ENCODE peak calls at places on chromosome 9, in nine cellular contexts. X is WERI-Rb-1; B is neural progenitor cell; I is kidney; A is astrocyte; J is breast epithelium; V is ovary; E is CD8-positive, alpha-beta memory T cell; F is Peyer's patch. R is an unnamed sample.

GRCh38 chr9:23044549-23044948 is 597.9 kb downstream of the DMRTA1 start:
- DNase-seq in X (no peak), I (no peak), V (no peak), E (no peak), B (no peak), F (no peak), J (no peak), A (no peak), R (peak)

GRCh38 chr9:123724211-123724831 is 205.6 kb downstream of the DENND1A start:
- DNase-seq in X (peak), E (no peak), J (no peak), V (no peak), A (no peak), B (no peak), I (no peak), F (no peak), R (peak)

GRCh38 chr9:116546711-116547581 is 140.2 kb upstream of the TRIM32 start:
- DNase-seq in E (no peak), A (peak), X (no peak), V (no peak), I (no peak), F (peak), B (no peak), J (no peak), R (no peak)

GRCh38 chr9:31700252-31701045 is 684.0 kb upstream of the ACO1 start:
- DNase-seq in I (no peak), F (no peak), E (no peak), J (no peak), B (no peak), V (no peak), A (no peak), X (no peak), R (no peak)

GRCh38 chr9:130911254-130912049 is 14.8 kb upstream of the QRFP start:
- DNase-seq in F (no peak), B (no peak), X (no peak), I (no peak), A (no peak), V (no peak), E (no peak), J (no peak), R (no peak)

GRCh38 chr9:126804696-126805545 is at the start of gene ZBTB43:
- DNase-seq in E (peak), A (peak), J (peak), I (peak), B (peak), X (peak), F (peak), V (peak), R (peak)

GRCh38 chr9:79195904-79196303 is 375.9 kb upstream of the TLE4 start:
- DNase-seq in B (no peak), A (peak), J (no peak), F (no peak), X (no peak), I (no peak), V (no peak), E (no peak), R (no peak)

GRCh38 chr9:84808416-84808815 is 138.9 kb downstream of the NTRK2 start:
- DNase-seq in I (no peak), A (no peak), X (no peak), J (no peak), V (no peak), B (no peak), F (no peak), E (no peak), R (no peak)

GRCh38 chr9:134559013-134559412 is 82.6 kb upstream of the COL5A1 start:
- DNase-seq in I (peak), X (no peak), V (no peak), F (peak), A (no peak), J (peak), E (no peak), B (no peak), R (no peak)

GRCh38 chr9:129225815-129226214 is 47.8 kb upstream of the IER5L start:
- DNase-seq in F (peak), B (peak), V (peak), E (peak), J (no peak), X (no peak), A (peak), I (peak), R (peak)

GRCh38 chr9:95124582-95125359 is 192.7 kb downstream of the FANCC start:
- DNase-seq in A (no peak), F (no peak), I (no peak), X (peak), E (no peak), B (peak), V (no peak), J (no peak), R (no peak)

GRCh38 chr9:134024828-134025605 is at the start of gene BRD3OS:
- DNase-seq in V (peak), I (peak), J (peak), X (peak), F (peak), E (peak), B (peak), A (peak), R (peak)

GRCh38 chr9:104810421-104811339 is 46.8 kb downstream of the NIPSNAP3B start:
- DNase-seq in F (no peak), J (no peak), A (peak), I (peak), X (no peak), V (no peak), E (no peak), B (no peak), R (no peak)

GRCh38 chr9:134552349-134552990 is 89.1 kb upstream of the COL5A1 start:
- DNase-seq in B (no peak), X (no peak), I (peak), E (no peak), A (no peak), V (no peak), J (no peak), F (no peak), R (no peak)

GRCh38 chr9:38278931-38279532 is 113.5 kb upstream of the ALDH1B1 start:
- DNase-seq in J (no peak), X (no peak), I (no peak), B (no peak), F (no peak), E (no peak), V (no peak), A (no peak), R (no peak)

GRCh38 chr9:134662143-134662876 is 20.7 kb downstream of the COL5A1 start:
- DNase-seq in F (no peak), A (peak), E (no peak), J (no peak), I (peak), V (peak), X (no peak), B (no peak), R (no peak)

GRCh38 chr9:90842984-90843383 is 41.4 kb downstream of the SYK start:
- DNase-seq in J (no peak), A (no peak), I (no peak), X (no peak), V (no peak), B (no peak), F (peak), E (no peak), R (no peak)

GRCh38 chr9:128420651-128421473 is at the start of gene CERCAM:
- DNase-seq in I (peak), X (peak), B (peak), E (peak), J (no peak), F (peak), V (peak), A (no peak), R (peak)

GRCh38 chr9:16337322-16338029 is 533.0 kb downstream of the BNC2 start:
- DNase-seq in X (no peak), B (no peak), J (no peak), I (no peak), A (peak), E (no peak), V (no peak), F (peak), R (peak)

GRCh38 chr9:37943329-37944265 is 39.7 kb upstream of the SLC25A51 start:
- DNase-seq in J (no peak), E (no peak), I (no peak), V (peak), A (peak), X (no peak), B (no peak), F (no peak), R (peak)

GRCh38 chr9:113427629-113428028 is 17.1 kb downstream of the C9orf43 start:
- DNase-seq in V (no peak), J (no peak), E (no peak), X (no peak), B (no peak), F (no peak), A (no peak), I (no peak), R (no peak)

GRCh38 chr9:131491001-131491710 is 11.6 kb upstream of the POMT1 start:
- DNase-seq in V (no peak), F (no peak), J (no peak), B (no peak), A (no peak), I (no peak), E (no peak), X (no peak), R (no peak)

GRCh38 chr9:89984214-89984613 is 379.4 kb downstream of the GADD45G start:
- DNase-seq in I (no peak), B (no peak), E (no peak), F (no peak), J (no peak), A (peak), V (no peak), X (no peak), R (no peak)

GRCh38 chr9:117784996-117785395 is 80.8 kb downstream of the TLR4 start:
- DNase-seq in A (no peak), X (peak), I (no peak), F (no peak), V (no peak), B (no peak), E (no peak), J (no peak), R (no peak)

GRCh38 chr9:133955821-133956411 is 36.2 kb downstream of the VAV2 start:
- DNase-seq in E (no peak), F (peak), A (peak), B (peak), J (no peak), V (peak), X (peak), I (peak), R (peak)

GRCh38 chr9:15101046-15101445 is 190.8 kb upstream of the FREM1 start:
- DNase-seq in E (no peak), X (no peak), B (no peak), V (no peak), J (no peak), A (no peak), I (no peak), F (no peak), R (no peak)

GRCh38 chr9:90835206-90835605 is 33.6 kb downstream of the SYK start:
- DNase-seq in I (no peak), E (no peak), V (no peak), A (no peak), X (no peak), B (no peak), J (no peak), F (peak), R (no peak)

GRCh38 chr9:93513606-93514005 is 60.2 kb upstream of the FAM120AOS start:
- DNase-seq in V (no peak), X (no peak), A (no peak), J (no peak), F (no peak), B (no peak), I (no peak), E (no peak), R (no peak)
- H3K27ac ChIP-seq in V (no peak), X (no peak), A (no peak), J (no peak), F (no peak), B (no peak), I (no peak), E (no peak), R (no peak)

DNA sequence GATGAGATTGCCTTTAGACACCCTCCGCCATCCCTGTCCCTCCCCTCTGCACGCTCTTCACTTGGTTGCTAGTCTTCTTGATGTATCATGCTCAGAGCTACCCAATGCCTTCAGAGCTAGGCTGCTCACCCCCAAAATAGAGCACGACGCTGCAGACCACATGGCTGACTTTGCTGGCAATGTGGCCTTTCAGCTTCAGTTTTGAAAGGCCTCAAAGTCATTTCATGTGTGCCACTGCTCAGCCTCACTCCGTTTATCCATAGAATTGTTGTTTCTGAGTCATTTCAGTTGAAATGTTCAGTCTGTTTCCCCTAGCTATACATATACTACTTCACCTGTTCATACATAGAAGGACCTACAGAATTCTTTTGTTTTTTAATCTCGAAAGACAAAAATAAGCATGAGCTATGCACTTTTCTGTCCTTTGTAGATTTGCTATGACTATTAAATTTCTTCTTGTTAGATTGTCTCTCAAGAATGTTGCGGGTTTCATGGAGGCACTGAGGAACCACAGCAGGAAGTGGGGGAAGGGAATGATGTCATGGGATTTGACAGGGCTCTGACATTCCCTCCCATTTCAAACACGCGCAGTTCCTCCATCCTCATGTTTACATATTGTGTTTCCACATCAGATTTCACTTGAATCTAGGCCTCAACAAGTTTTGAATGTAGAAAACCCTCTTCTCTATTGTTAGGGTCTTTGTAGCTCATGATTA is 154.7 kb downstream of the PALM2AKAP2 start:
- DNase-seq in A (peak), X (no peak), J (no peak), V (no peak), I (no peak), F (no peak), E (no peak), B (no peak), R (no peak)
- H3K4me3 ChIP-seq in A (no peak), X (no peak), J (no peak), V (no peak), I (no peak), F (no peak), E (no peak), B (no peak), R (no peak)

GRCh38 chr9:70406446-70406862 is 8.0 kb downstream of the KLF9 start:
- DNase-seq in I (no peak), E (peak), B (peak), J (no peak), V (peak), A (peak), X (no peak), F (peak), R (no peak)
- H3K27ac ChIP-seq in I (peak), E (no peak), B (no peak), J (peak), V (peak), A (peak), X (no peak), F (peak), R (peak)

DNA sequence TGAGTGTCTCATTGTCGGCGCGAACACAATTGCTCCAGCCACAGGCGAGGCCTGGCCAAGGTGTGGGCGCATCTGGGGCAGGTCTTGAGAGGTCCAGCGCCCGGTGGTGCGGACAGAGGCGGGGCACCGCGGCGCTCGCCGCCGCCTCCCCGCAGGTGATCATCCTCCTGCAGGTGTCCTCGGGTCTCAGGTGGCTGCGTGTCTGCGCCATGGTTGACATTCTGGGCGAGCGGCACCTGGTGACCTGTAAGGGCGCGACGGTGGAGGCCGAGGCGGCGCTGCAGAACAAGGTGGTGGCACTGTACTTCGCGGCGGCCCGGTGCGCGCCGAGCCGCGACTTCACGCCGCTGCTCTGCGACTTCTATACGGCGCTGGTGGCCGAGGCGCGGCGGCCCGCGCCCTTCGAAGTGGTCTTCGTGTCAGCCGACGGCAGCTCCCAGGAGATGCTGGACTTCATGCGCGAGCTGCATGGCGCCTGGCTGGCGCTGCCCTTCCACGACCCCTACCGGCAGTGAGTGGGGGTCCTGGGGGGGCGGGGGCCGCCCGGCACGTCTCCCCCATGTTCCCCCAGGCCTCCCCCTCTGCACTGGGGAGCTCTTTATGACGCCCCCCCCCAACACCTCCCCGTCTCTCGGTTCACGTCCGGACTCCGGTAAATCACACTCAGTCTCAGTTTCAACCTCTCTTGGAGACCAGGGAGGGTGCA is 401 bp downstream of the NXNL2 start:
- DNase-seq in E (no peak), V (no peak), X (no peak), B (peak), F (no peak), A (no peak), I (peak), J (no peak), R (no peak)
- H3K4me3 ChIP-seq in E (peak), V (peak), X (peak), B (peak), F (peak), A (peak), I (peak), J (peak), R (peak)

DNA sequence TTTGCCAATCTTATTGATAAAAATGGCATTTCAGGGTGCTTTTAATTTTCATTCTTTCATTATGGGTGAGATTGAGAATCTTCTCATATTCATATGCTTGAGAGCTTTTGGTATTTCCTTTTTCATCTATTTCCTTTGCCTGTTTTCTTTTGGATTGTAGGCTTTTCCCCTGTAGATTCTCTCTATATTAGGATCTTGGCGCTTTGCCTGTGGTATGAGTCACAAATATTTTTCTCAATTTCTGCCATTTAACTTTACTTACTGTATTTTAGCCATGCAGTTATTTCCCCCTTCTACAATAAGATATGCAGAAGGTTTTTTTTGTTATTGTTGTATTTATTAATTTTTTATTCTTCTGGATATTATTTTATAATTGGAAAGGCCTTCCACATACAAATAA is 21.5 kb upstream of the KLF9 start:
- DNase-seq in A (peak), X (no peak), B (no peak), V (no peak), F (no peak), J (no peak), I (no peak), E (no peak), R (peak)
- H3K27ac ChIP-seq in A (peak), X (no peak), B (no peak), V (no peak), F (no peak), J (no peak), I (peak), E (no peak), R (peak)